ENCODE peak calls at places on chromosomes 16 and 17, in five cellular contexts. C, X, Z, V and N are unnamed samples.

GRCh38 chr16:70691223-70692129 is 5.6 kb upstream of the MTSS2 start:
- DNase-seq in C (peak; percentile 75), X (no peak), Z (peak; percentile 69), V (peak; percentile 76), N (no peak)

GRCh38 chr16:3071655-3072054 is 6.2 kb downstream of the IL32 start:
- DNase-seq in C (no peak), X (no peak), Z (no peak), V (no peak), N (no peak)

GRCh38 chr16:54856871-54857270 is 73.8 kb upstream of the IRX5 start:
- DNase-seq in C (no peak), X (no peak), Z (no peak), V (no peak), N (no peak)

GRCh38 chr16:70553645-70554044 is 30.0 kb downstream of the SF3B3 start:
- DNase-seq in C (no peak), X (no peak), Z (no peak), V (no peak), N (no peak)

GRCh38 chr16:54585094-54585493 is 298.5 kb upstream of the IRX3 start:
- DNase-seq in C (no peak), X (no peak), Z (no peak), V (no peak), N (no peak)

GRCh38 chr16:28304214-28304613 is 11.9 kb downstream of the SBK1 start:
- DNase-seq in C (no peak), X (no peak), Z (no peak), V (peak; percentile 45), N (no peak)

GRCh38 chr16:1793578-1794220 is at the start of gene IGFALS:
- DNase-seq in C (peak; percentile 80), X (peak; percentile 36), Z (no peak), V (no peak), N (no peak)

GRCh38 chr16:17552351-17552750 is 81.6 kb upstream of the XYLT1 start:
- DNase-seq in C (no peak), X (no peak), Z (no peak), V (no peak), N (peak; percentile 77)

GRCh38 chr17:4594406-4595349 is 10.3 kb downstream of the SMTNL2 start:
- DNase-seq in C (peak; percentile 85), X (no peak), Z (peak; percentile 53), V (no peak), N (no peak)

GRCh38 chr17:79987890-79988162 is 47.8 kb downstream of the TBC1D16 start:
- DNase-seq in C (no peak), X (no peak), Z (no peak), V (no peak), N (no peak)

GRCh38 chr17:79990051-79990592 is 45.5 kb downstream of the TBC1D16 start:
- DNase-seq in C (peak; percentile 76), X (no peak), Z (peak; percentile 62), V (no peak), N (no peak)

GRCh38 chr17:79988163-79988971 is 47.3 kb downstream of the TBC1D16 start:
- DNase-seq in C (peak; percentile 67), X (no peak), Z (peak; percentile 61), V (no peak), N (peak; percentile 50)

GRCh38 chr17:79990704-79991103 is 45.0 kb downstream of the TBC1D16 start:
- DNase-seq in C (peak; percentile 33), X (no peak), Z (no peak), V (no peak), N (no peak)

DNA sequence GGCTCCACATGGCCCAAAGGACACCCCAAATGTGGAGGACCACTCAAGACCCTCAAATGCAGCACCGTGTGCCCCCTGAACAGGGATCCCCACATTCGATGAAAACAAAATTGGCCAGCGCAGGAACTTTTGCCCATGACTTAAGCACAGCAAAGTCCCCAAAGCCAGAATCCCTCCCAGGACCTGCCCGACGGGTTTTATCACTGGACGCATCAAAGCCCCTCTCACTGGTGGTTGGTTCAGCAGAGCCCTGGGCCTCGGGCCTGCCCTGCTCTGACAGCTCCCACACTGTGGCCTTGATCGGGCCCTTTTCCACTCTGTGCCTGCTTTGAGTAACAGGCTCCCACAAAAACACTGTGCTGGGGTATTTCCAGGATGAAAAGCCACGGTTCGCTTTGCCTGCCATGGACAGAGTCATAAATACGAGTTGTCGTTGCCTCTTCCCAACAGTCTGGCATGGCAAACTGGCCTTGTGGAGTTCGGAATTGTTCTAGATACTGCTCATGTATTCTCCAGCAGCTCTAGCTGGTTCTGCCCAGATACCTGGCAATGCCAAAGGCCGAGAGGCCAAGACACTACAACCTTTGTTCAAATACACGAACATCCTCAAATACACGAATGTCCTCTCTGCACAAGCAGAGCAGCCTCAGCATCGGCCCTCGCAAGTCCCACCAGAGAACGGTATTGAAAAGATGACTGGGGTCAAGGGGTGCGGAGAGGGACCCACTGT is 46.4 kb downstream of the TBC1D16 start:
- DNase-seq in C (peak; percentile 39), X (no peak), Z (no peak), V (no peak), N (no peak)
- H3K4me1 ChIP-seq in C (peaks cover 27% of the 10 kb centered on the region), X (peaks cover 61% of the 10 kb centered on the region), Z (peaks cover 35% of the 10 kb centered on the region), V (peaks cover 53% of the 10 kb centered on the region), N (peaks cover 37% of the 10 kb centered on the region)

GRCh38 chr17:8224891-8225812 is 14.8 kb upstream of the AURKB start:
- DNase-seq in C (no peak), X (no peak), Z (no peak), V (no peak), N (no peak)

GRCh38 chr17:8222380-8222629 is 11.9 kb upstream of the AURKB start:
- DNase-seq in C (no peak), X (no peak), Z (no peak), V (no peak), N (no peak)

GRCh38 chr17:8222630-8223355 is 12.4 kb upstream of the AURKB start:
- DNase-seq in C (peak; percentile 97), X (peak; percentile 93), Z (peak; percentile 94), V (peak; percentile 95), N (peak; percentile 93)

GRCh38 chr17:8221663-8222379 is 11.4 kb upstream of the AURKB start:
- DNase-seq in C (peak; percentile 83), X (peak; percentile 82), Z (peak; percentile 90), V (peak; percentile 85), N (no peak)

GRCh38 chr17:8223356-8224063 is 13.1 kb upstream of the AURKB start:
- DNase-seq in C (peak; percentile 87), X (peak; percentile 76), Z (peak; percentile 74), V (peak; percentile 64), N (no peak)
- H3K4me3 ChIP-seq in C (peak overlapping the region; percentile 59), X (peak overlapping the region; percentile 47), Z (peak overlapping the region; percentile 53), V (peak overlapping the region; percentile 66), N (peak overlapping the region; percentile 54)

GRCh38 chr17:58056476-58056875 is 26.7 kb upstream of the DYNLL2 start:
- DNase-seq in C (no peak), X (no peak), Z (no peak), V (no peak), N (no peak)

GRCh38 chr17:58054641-58055040 is 28.6 kb upstream of the DYNLL2 start:
- DNase-seq in C (no peak), X (no peak), Z (no peak), V (no peak), N (no peak)

GRCh38 chr17:58060596-58061191 is 22.5 kb upstream of the DYNLL2 start:
- DNase-seq in C (no peak), X (no peak), Z (peak; percentile 31), V (peak; percentile 62), N (no peak)

DNA sequence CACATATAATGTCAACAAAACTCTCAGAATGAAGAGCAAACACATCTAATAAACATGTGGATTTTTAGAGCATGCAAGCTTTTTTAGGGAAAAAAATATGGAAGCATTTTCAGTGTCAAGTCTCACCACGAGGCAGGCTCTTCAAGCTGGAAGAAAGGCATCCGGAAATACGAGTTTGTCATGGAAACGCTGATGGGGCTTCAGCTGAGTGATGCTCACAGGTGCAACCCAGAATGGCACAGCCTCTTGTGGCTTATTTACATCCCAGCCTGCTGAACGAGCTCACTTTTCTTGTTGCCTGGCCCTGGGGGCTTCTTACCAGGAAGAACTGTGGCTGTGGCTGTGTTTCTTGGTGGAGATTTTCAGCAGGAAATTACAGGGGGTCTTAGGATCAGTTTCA is 24.1 kb upstream of the DYNLL2 start:
- DNase-seq in C (no peak), X (no peak), Z (no peak), V (no peak), N (no peak)
- H3K27ac ChIP-seq in C (no peak overlapping the region), X (no peak overlapping the region), Z (no peak overlapping the region), V (no peak overlapping the region), N (no peak overlapping the region)

DNA sequence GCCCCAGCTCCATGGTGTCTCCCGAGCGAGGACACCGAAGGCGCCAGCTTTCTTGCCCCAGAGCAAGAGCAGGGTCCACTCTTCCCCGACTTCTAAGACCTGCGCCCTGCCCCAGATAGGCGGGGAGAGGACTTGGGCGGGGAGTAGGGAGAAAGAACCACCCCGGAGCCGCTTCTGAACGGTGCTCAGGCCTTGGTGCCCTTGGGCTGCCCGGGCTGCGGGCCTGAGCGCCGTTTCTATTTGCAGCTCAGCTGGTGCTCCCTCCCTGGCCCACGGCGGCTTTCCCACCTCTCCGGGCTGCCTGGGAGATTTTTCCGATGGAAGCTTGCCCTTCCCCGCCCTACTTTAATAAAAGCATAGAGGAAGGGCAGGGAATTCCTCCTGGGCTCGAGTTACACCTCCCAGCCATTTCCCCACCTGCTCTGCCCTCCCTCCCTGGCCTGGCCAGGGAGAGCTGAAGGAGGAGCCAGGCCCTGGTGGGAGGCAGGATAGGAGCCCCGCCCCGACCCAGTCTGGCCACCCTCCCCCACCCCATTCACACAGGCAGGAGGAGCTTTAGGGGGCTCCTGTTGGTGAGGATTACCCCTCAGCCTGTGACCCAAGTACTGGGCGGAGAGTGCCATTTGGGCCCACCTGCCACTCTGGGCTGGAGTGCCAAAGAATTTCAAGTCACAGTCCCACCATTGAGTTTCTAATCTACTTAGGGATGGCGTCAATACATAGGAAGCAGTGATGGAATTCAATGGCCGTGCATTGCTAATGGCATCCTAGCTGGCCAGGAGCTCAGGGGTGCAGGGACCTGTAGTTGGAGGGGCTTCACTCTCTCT is 2.0 kb downstream of the MMP15 start:
- DNase-seq in C (peak; percentile 81), X (peak; percentile 77), Z (peak; percentile 79), V (peak; percentile 72), N (no peak)
- H3K4me1 ChIP-seq in C (peaks cover 83% of the 10 kb centered on the region), X (peaks cover 39% of the 10 kb centered on the region), Z (peaks cover 27% of the 10 kb centered on the region), V (peaks cover 89% of the 10 kb centered on the region), N (peaks cover 8% of the 10 kb centered on the region)

GRCh38 chr17:14297161-14297851 is 3.6 kb upstream of the HS3ST3B1 start:
- DNase-seq in C (peak; percentile 90), X (peak; percentile 41), Z (no peak), V (peak; percentile 67), N (no peak)
- H3K4me3 ChIP-seq in C (peak overlapping the region; percentile 24), X (no peak overlapping the region), Z (peak overlapping the region; percentile 13), V (peak overlapping the region; percentile 44), N (peak overlapping the region; percentile 27)

GRCh38 chr16:84617631-84618427 is at the start of gene COTL1:
- DNase-seq in C (peak; percentile 96), X (peak; percentile 97), Z (peak; percentile 97), V (peak; percentile 97), N (peak; percentile 99)

GRCh38 chr16:84617068-84617630 is 729 bp downstream of the COTL1 start:
- DNase-seq in C (peak; percentile 90), X (no peak), Z (peak; percentile 59), V (peak; percentile 37), N (no peak)

GRCh38 chr16:84618428-84619102 is 687 bp upstream of the COTL1 start:
- DNase-seq in C (peak; percentile 73), X (peak; percentile 45), Z (no peak), V (no peak), N (no peak)

GRCh38 chr16:84616515-84616914 is 1.4 kb downstream of the COTL1 start:
- DNase-seq in C (no peak), X (no peak), Z (peak; percentile 56), V (no peak), N (no peak)

DNA sequence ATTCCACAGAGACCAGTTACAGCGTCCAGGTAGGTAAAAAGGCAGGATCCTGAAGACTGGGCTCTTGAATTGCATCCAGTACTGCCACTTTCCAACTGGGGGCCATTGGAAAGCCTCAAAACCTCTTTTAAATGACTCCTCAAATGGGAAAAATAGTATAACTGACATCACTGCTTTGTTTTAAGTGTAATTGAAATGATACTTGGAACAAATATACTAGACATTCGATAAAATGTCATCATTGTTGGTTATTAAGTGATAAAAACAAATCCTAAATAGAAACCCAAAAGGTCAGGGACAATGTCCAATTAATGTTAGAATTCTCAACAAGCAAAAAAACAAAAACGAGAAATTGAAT is 1.2 kb upstream of the COTL1 start:
- DNase-seq in C (no peak), X (no peak), Z (no peak), V (no peak), N (no peak)
- H3K27ac ChIP-seq in C (peak overlapping the region; percentile 29), X (no peak overlapping the region), Z (peak overlapping the region; percentile 48), V (no peak overlapping the region), N (peak overlapping the region; percentile 95)